ENCODE peak calls at places on chromosomes 16 and 17, in five cellular contexts. I is HepG2, D is K562, Z is GM12878, J is H1. A is an unnamed sample.

GRCh38 chr16:81945665-81946064 is 65.6 kb downstream of the SDR42E1 start:
- DNase-seq in I (no peak), D (no peak), Z (no peak), J (no peak), A (no peak)

GRCh38 chr16:50831751-50832150 is 89.9 kb downstream of the CYLD start:
- DNase-seq in I (no peak), D (no peak), Z (no peak), J (peak; percentile 19), A (no peak)

GRCh38 chr16:78375055-78375679 is 275.7 kb downstream of the WWOX start:
- DNase-seq in I (no peak), D (no peak), Z (no peak), J (no peak), A (no peak)

GRCh38 chr16:5449901-5450300 is 352.3 kb upstream of the EEF2KMT start:
- DNase-seq in I (no peak), D (no peak), Z (no peak), J (no peak), A (peak; percentile 22)

GRCh38 chr16:71311553-71312158 is 22.5 kb upstream of the CMTR2 start:
- DNase-seq in I (peak; percentile 54), D (peak; percentile 53), Z (no peak), J (peak; percentile 70), A (peak; percentile 89)

GRCh38 chr16:50050802-50051201 is 15.0 kb upstream of the HEATR3 start:
- DNase-seq in I (no peak), D (no peak), Z (no peak), J (no peak), A (no peak)

GRCh38 chr17:80959330-80960036 is 32.2 kb upstream of the CHMP6 start:
- DNase-seq in I (no peak), D (no peak), Z (no peak), J (no peak), A (no peak)

GRCh38 chr16:75758215-75758614 is 31.9 kb upstream of the CPHXL start:
- DNase-seq in I (no peak), D (no peak), Z (no peak), J (no peak), A (no peak)

DNA sequence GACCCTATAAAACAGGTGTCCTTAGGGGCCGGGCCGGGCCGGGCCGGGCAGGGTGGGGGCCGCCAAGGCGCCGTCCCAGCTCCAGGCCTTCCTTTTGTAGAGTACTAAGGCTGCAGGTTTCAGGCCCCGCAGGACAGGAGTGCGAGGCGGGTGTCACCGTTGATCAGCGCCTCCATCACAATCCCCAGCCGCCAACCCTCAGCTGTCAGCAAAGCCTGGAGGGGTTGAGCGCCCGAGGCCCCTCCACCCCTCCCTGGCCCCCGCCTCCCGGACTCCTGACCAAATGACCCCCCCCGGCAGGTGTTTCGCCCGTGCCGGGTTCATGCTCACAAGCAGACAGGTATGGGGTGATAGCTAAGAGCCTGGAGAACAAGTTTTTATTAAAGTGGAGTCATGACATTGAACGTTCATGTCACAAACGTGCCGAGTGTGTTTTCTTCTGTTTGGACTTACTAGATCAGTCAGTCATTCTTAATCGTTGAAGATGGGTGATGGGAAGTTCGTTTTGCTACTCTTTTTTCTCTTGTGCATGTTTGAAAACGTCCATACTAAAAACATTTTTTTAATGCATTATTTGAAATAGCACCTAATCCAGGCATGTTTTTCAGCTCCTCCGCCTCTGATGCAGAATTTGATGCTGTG is 534 bp downstream of the ARL2BP start:
- DNase-seq in I (no peak), D (no peak), Z (no peak), J (no peak), A (peak; percentile 48)
- TF ChIP-seq CREB1 in I (no peak), D (no peak), Z (no peak), J (no peak), A (no peak)

GRCh38 chr16:79768594-79768993 is 168.1 kb upstream of the MAF start:
- DNase-seq in I (no peak), D (no peak), Z (no peak), J (no peak), A (no peak)
- H2AFZ ChIP-seq in I (peak overlapping the region; percentile 63), D (peak overlapping the region; percentile 86), Z (no peak overlapping the region), J (no peak overlapping the region), A (peak overlapping the region; percentile 28)

GRCh38 chr17:78925662-78926555 is 722 bp upstream of the TIMP2 start:
- DNase-seq in I (peak; percentile 52), D (no peak), Z (no peak), J (peak; percentile 68), A (peak; percentile 61)
- TF ChIP-seq CREB1 in I (no peak), D (no peak), Z (no peak), J (no peak), A (no peak)

DNA sequence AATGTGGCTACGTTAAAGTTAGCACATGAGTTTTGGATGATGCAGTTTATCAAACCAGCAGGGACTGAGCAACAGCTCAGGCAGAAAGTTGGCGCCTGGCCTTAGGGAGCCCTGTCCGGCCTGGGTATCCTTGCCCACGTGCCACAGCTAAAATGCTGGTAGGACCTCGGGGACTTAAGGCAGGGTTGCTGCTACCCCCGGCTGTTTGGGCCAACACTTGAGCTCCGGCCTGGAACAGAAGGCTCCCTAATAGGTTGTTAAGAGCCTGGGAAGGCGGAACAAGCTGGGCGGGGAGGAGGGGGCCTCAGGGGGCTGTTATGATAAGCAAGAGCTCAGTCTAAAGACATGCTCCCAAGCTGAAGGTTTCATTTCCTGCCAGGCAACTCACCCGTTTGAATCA is 39.7 kb downstream of the CUEDC1 start:
- DNase-seq in I (no peak), D (no peak), Z (no peak), J (no peak), A (no peak)
- H2AFZ ChIP-seq in I (no peak overlapping the region), D (no peak overlapping the region), Z (no peak overlapping the region), J (no peak overlapping the region), A (no peak overlapping the region)

GRCh38 chr16:69514366-69514765 is 51.4 kb upstream of the NFAT5 start:
- DNase-seq in I (no peak), D (no peak), Z (no peak), J (no peak), A (no peak)
- TF ChIP-seq CREB1 in I (no peak), D (no peak), Z (no peak), J (no peak), A (no peak)

DNA sequence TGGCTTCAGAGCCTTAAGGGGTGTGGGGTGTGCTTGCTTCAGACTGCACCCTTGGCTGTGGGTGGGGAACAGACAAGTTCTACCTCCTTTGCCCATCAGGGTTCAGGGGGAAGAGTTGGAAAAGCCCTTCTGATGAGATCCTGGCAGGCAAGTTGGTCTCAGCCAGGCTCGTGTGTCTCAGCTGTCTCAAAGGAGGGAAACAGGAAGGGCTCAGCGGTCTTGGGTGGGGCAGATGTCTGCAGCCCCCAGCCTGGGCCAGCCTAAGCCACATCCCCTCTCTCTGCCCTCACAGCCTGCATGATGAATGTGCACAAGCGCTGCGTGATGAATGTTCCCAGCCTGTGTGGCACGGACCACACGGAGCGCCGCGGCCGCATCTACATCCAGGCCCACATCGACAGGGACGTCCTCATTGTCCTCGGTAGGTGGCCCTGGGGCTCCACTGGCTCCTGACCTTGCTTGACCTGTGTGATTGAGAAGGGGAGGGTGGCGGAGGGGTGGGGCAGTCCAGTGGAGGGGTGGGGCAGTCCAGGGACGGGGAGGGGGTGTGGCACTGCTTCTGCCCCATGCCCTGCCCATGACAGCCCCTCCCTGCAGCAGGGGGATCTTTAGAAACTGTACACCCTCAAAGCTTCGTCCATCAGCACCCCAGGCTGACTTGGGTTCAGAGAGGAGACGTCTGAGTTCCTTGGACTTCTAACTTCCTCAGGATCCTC is 199.5 kb downstream of the PRKCB start:
- DNase-seq in I (no peak), D (peak; percentile 70), Z (no peak), J (no peak), A (no peak)
- H2AFZ ChIP-seq in I (no peak overlapping the region), D (no peak overlapping the region), Z (no peak overlapping the region), J (no peak overlapping the region), A (no peak overlapping the region)